ENCODE peak calls at places on chromosomes 7 and 10, in nine cellular contexts. Z is HCT116, G is stomach, V is kidney, C is psoas muscle, R is tibial artery, A is esophagus squamous epithelium, T is hepatocyte, M is brain microvascular endothelial cell. N is an unnamed sample.

GRCh38 chr7:16667355-16667754 is 21.4 kb downstream of the BZW2 start:
- DNase-seq in Z (no peak), G (no peak), V (no peak), C (no peak), R (no peak), A (no peak), T (no peak), M (no peak), N (no peak)

GRCh38 chr7:158912406-158912805 is 56.0 kb downstream of the DYNC2I1 start:
- DNase-seq in Z (no peak), G (no peak), V (no peak), C (no peak), R (no peak), A (no peak), T (no peak), M (no peak), N (no peak)

GRCh38 chr7:113367187-113367586 is 248.8 kb upstream of the SMIM30 start:
- DNase-seq in Z (no peak), G (no peak), V (no peak), C (no peak), R (no peak), A (no peak), T (no peak), M (peak), N (no peak)

GRCh38 chr7:124328774-124329173 is 295.9 kb upstream of the TMEM229A start:
- DNase-seq in Z (no peak), G (no peak), V (no peak), C (no peak), R (no peak), A (no peak), T (no peak), M (no peak), N (no peak)

GRCh38 chr7:106599343-106599698 is 61.6 kb downstream of the CCDC71L start:
- DNase-seq in Z (no peak), G (no peak), V (no peak), C (no peak), R (no peak), A (no peak), T (peak), M (no peak), N (peak)

GRCh38 chr7:3579638-3580219 is 278.7 kb downstream of the SDK1 start:
- DNase-seq in Z (no peak), G (no peak), V (no peak), C (no peak), R (no peak), A (no peak), T (no peak), M (no peak), N (no peak)

GRCh38 chr7:49333180-49333881 is 409.0 kb downstream of the CDC14C start:
- DNase-seq in Z (no peak), G (no peak), V (no peak), C (no peak), R (no peak), A (no peak), T (no peak), M (no peak), N (no peak)

GRCh38 chr10:17981766-17982380 is 30.2 kb downstream of the SLC39A12 start:
- DNase-seq in Z (peak), G (no peak), V (no peak), C (no peak), R (no peak), A (no peak), T (peak), M (peak), N (no peak)

GRCh38 chr10:121662945-121663917 is 65.0 kb upstream of the FGFR2 start:
- DNase-seq in Z (peak), G (no peak), V (no peak), C (no peak), R (no peak), A (no peak), T (no peak), M (no peak), N (no peak)

GRCh38 chr7:139044813-139045794 is 9.3 kb upstream of the ZC3HAV1L start:
- DNase-seq in Z (no peak), G (no peak), V (no peak), C (no peak), R (no peak), A (no peak), T (no peak), M (no peak), N (no peak)

GRCh38 chr7:142808461-142808801 is 37.7 kb downstream of the PRSS2 start:
- DNase-seq in Z (no peak), G (no peak), V (no peak), C (no peak), R (no peak), A (no peak), T (no peak), M (no peak), N (no peak)

GRCh38 chr10:43444897-43445466 is 8.1 kb downstream of the ZNF487 start:
- DNase-seq in Z (no peak), G (no peak), V (no peak), C (no peak), R (no peak), A (no peak), T (no peak), M (no peak), N (no peak)

GRCh38 chr7:150368098-150368883 is at the start of gene REPIN1:
- DNase-seq in Z (peak), G (peak), V (peak), C (peak), R (peak), A (peak), T (peak), M (peak), N (no peak)

GRCh38 chr10:76082232-76082631 is 650.8 kb downstream of the LRMDA start:
- DNase-seq in Z (no peak), G (no peak), V (no peak), C (no peak), R (no peak), A (no peak), T (no peak), M (no peak), N (no peak)

GRCh38 chr7:151060416-151061234 is 1.2 kb downstream of the SLC4A2 start:
- DNase-seq in Z (no peak), G (peak), V (no peak), C (no peak), R (no peak), A (no peak), T (peak), M (no peak), N (no peak)

GRCh38 chr7:31819031-31819430 is 132.0 kb downstream of the PPP1R17 start:
- DNase-seq in Z (no peak), G (no peak), V (no peak), C (no peak), R (no peak), A (no peak), T (no peak), M (no peak), N (no peak)

GRCh38 chr7:102318482-102318971 is 31.9 kb downstream of the SH2B2 start:
- DNase-seq in Z (peak), G (peak), V (peak), C (no peak), R (no peak), A (no peak), T (no peak), M (no peak), N (peak)

GRCh38 chr7:50711271-50712175 is 71.2 kb downstream of the GRB10 start:
- DNase-seq in Z (no peak), G (no peak), V (no peak), C (peak), R (peak), A (no peak), T (no peak), M (no peak), N (no peak)

GRCh38 chr7:53119514-53119933 is 84.1 kb downstream of the POM121L12 start:
- DNase-seq in Z (no peak), G (no peak), V (no peak), C (no peak), R (no peak), A (no peak), T (peak), M (no peak), N (no peak)

GRCh38 chr7:86989407-86989806 is 70.0 kb downstream of the ELAPOR2 start:
- DNase-seq in Z (no peak), G (no peak), V (no peak), C (no peak), R (no peak), A (no peak), T (no peak), M (no peak), N (no peak)

GRCh38 chr7:146961617-146962016 is 845.0 kb downstream of the CNTNAP2 start:
- DNase-seq in Z (no peak), G (no peak), V (no peak), C (no peak), R (no peak), A (no peak), T (peak), M (peak), N (no peak)

GRCh38 chr10:1738950-1739349 is 1.6 kb upstream of the ADARB2 start:
- DNase-seq in Z (no peak), G (no peak), V (no peak), C (no peak), R (no peak), A (no peak), T (no peak), M (no peak), N (no peak)

GRCh38 chr10:126686271-126686670 is 15.8 kb upstream of the C10orf90 start:
- DNase-seq in Z (no peak), G (no peak), V (no peak), C (no peak), R (no peak), A (no peak), T (no peak), M (no peak), N (no peak)

GRCh38 chr10:127408733-127409132 is 140.4 kb upstream of the NPS start:
- DNase-seq in Z (no peak), G (no peak), V (no peak), C (no peak), R (no peak), A (no peak), T (no peak), M (no peak), N (no peak)

GRCh38 chr7:18116661-18117060 is 89.0 kb upstream of the PRPS1L1 start:
- DNase-seq in Z (no peak), G (no peak), V (no peak), C (no peak), R (no peak), A (no peak), T (no peak), M (no peak), N (no peak)

GRCh38 chr7:124062171-124062570 is 29.3 kb upstream of the TMEM229A start:
- DNase-seq in Z (no peak), G (no peak), V (no peak), C (no peak), R (no peak), A (no peak), T (no peak), M (no peak), N (no peak)

GRCh38 chr10:16904049-16904448 is 86.8 kb upstream of the RSU1 start:
- DNase-seq in Z (no peak), G (no peak), V (no peak), C (no peak), R (no peak), A (no peak), T (no peak), M (no peak), N (no peak)

DNA sequence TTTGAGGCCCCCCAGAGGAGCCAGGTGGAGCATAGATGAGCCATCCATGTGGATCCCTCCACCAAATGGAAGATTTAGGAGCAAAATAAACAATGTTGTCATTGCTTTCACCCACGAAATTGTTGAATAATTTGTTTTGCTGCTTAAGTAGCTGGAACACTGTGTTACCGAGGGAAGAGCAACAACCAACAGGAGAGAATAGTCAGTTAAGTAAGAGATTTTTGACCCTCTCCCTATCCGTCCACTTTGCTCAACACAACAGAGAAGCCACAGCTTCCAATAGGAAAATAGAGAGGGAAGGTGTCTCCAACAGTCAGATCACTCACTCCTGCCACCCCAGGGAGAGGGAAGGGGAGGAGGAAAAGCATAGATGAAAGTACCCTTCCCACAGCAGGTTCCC is 3.9 kb upstream of the ZKSCAN1 start:
- DNase-seq in Z (no peak), G (no peak), V (no peak), C (no peak), R (no peak), A (no peak), T (no peak), M (no peak), N (no peak)
- TF ChIP-seq CTCF in Z (no peak), G (no peak), V (no peak), C (no peak), R (no peak), A (no peak), T (no peak), M (no peak), N (no peak)

GRCh38 chr10:6782378-6782777 is 202.3 kb upstream of the PRKCQ start:
- DNase-seq in Z (no peak), G (no peak), V (no peak), C (no peak), R (no peak), A (no peak), T (no peak), M (no peak), N (no peak)

GRCh38 chr10:6776170-6776569 is 196.1 kb upstream of the PRKCQ start:
- DNase-seq in Z (no peak), G (no peak), V (no peak), C (no peak), R (no peak), A (no peak), T (no peak), M (no peak), N (no peak)

GRCh38 chr10:6780008-6780677 is 200.1 kb upstream of the PRKCQ start:
- DNase-seq in Z (no peak), G (no peak), V (no peak), C (no peak), R (no peak), A (no peak), T (no peak), M (no peak), N (no peak)

GRCh38 chr10:6781133-6781770 is 201.2 kb upstream of the PRKCQ start:
- DNase-seq in Z (no peak), G (no peak), V (no peak), C (no peak), R (no peak), A (no peak), T (no peak), M (no peak), N (no peak)

GRCh38 chr10:6778992-6779701 is 199.1 kb upstream of the PRKCQ start:
- DNase-seq in Z (peak), G (no peak), V (peak), C (no peak), R (no peak), A (no peak), T (peak), M (peak), N (no peak)
- H3K4me3 ChIP-seq in Z (no peak), G (no peak), V (no peak), C (no peak), R (no peak), A (no peak), T (no peak), M (no peak), N (no peak)

DNA sequence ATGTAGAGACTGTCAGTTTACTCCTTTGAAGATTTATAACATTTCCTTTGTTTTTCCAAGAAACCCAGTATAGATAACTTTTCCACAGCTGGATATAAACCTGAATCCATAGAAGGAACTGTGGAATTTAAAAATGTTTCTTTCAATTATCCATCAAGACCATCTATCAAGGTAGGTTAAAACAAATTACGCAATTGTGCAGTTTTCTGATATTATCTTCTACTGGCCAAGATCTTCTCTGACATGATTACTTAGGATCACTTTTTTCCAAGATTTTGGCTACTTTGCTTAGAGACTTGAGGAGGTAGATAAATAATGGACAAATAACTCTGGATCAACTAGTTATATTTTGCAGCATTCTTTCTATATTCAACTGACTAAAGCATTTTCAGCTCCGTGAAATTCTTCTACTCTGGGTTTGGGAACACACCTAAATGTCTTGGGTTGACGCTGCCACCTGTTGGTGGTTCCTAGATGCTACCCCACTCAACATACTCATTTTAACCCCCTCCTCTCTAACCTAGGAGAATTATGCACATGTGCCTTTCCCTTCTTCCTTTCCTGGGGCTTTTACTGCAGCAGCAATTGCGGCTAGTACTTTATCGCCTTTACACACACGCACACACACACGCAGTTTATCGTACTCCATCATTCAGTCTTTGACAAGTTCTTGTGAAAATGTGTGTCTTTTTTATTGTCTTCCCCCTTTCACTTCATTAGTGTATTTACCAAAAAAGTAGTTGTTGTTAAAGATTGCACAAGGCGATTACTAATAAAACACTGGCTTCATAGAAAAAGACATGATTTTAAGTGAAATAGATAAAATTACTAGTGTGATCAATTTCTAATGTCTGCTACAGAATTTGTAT is 32.7 kb downstream of the ABCB5 start:
- DNase-seq in Z (peak), G (no peak), V (no peak), C (no peak), R (no peak), A (no peak), T (peak), M (no peak), N (peak)
- TF ChIP-seq CTCF in Z (peak), G (no peak), V (peak), C (no peak), R (no peak), A (peak), T (peak), M (peak), N (peak)

GRCh38 chr7:1811850-1812692 is 142.0 kb downstream of the ELFN1 start:
- DNase-seq in Z (no peak), G (peak), V (peak), C (peak), R (no peak), A (no peak), T (peak), M (no peak), N (peak)
- H3K4me3 ChIP-seq in Z (no peak), G (no peak), V (no peak), C (no peak), R (no peak), A (no peak), T (no peak), M (no peak), N (no peak)

GRCh38 chr10:124565565-124566221 is 104.1 kb downstream of the LHPP start:
- DNase-seq in Z (peak), G (peak), V (peak), C (peak), R (no peak), A (no peak), T (no peak), M (no peak), N (no peak)
- TF ChIP-seq CTCF in Z (peak), G (no peak), V (peak), C (peak), R (peak), A (no peak), T (peak), M (peak), N (peak)

GRCh38 chr7:82050134-82050533 is 280.3 kb upstream of the HGF start:
- DNase-seq in Z (peak), G (no peak), V (no peak), C (no peak), R (no peak), A (no peak), T (peak), M (peak), N (peak)
- H3K4me3 ChIP-seq in Z (no peak), G (no peak), V (no peak), C (no peak), R (no peak), A (no peak), T (no peak), M (no peak), N (no peak)

DNA sequence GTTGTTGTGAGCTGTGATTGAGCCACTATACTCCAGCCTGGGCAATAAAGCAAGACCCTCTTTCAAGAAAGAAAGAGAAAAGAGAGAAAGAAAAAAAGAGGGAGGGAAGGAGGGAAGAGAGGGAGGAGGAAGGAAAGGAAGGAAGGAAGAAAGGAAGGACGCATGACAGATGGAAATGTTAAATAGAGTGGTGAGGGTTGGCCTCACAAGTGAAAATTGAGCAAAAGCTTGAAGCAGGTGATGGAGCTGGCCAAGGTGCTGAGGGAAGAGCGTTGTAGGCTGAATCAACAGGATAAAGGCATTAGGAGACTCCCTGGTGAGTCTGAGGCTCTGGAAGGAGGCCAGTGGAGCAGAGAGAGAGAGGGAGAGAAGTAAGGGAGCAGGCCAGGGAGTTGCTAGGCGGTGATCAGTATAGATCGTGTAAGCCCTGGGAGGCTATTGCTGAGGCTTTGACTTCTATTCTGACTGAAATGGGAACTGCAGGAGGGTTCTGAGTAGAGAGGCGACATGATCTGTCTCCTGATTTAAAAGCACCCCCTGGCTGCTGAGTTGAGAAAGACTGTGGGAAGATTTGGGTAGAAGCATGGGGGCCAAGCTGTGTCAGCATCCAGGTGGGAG is 26.5 kb upstream of the TMEM248 start:
- DNase-seq in Z (no peak), G (no peak), V (no peak), C (no peak), R (no peak), A (no peak), T (peak), M (peak), N (peak)
- TF ChIP-seq CTCF in Z (no peak), G (no peak), V (no peak), C (peak), R (no peak), A (no peak), T (peak), M (peak), N (peak)

GRCh38 chr10:8043569-8044306 is 10.8 kb upstream of the GATA3 start:
- DNase-seq in Z (no peak), G (no peak), V (peak), C (no peak), R (no peak), A (no peak), T (peak), M (no peak), N (no peak)
- H3K4me3 ChIP-seq in Z (no peak), G (peak), V (no peak), C (no peak), R (no peak), A (no peak), T (no peak), M (no peak), N (no peak)

GRCh38 chr7:138002096-138002827 is 376 bp upstream of the CREB3L2 start:
- DNase-seq in Z (peak), G (peak), V (peak), C (peak), R (peak), A (peak), T (peak), M (peak), N (peak)
- TF ChIP-seq CTCF in Z (peak), G (peak), V (peak), C (peak), R (peak), A (peak), T (peak), M (peak), N (peak)

GRCh38 chr10:131775444-131775832 is 125.4 kb upstream of the PPP2R2D start:
- DNase-seq in Z (no peak), G (peak), V (peak), C (no peak), R (no peak), A (no peak), T (no peak), M (no peak), N (no peak)

GRCh38 chr10:131777921-131778320 is 122.9 kb upstream of the PPP2R2D start:
- DNase-seq in Z (no peak), G (peak), V (no peak), C (no peak), R (no peak), A (no peak), T (no peak), M (no peak), N (no peak)

GRCh38 chr10:131777162-131777561 is 123.6 kb upstream of the PPP2R2D start:
- DNase-seq in Z (no peak), G (no peak), V (no peak), C (no peak), R (no peak), A (no peak), T (no peak), M (no peak), N (no peak)

GRCh38 chr10:131775833-131776232 is 125.0 kb upstream of the PPP2R2D start:
- DNase-seq in Z (no peak), G (peak), V (peak), C (no peak), R (no peak), A (no peak), T (no peak), M (no peak), N (no peak)

GRCh38 chr10:131776496-131776895 is 124.3 kb upstream of the PPP2R2D start:
- DNase-seq in Z (no peak), G (peak), V (peak), C (no peak), R (no peak), A (no peak), T (no peak), M (no peak), N (no peak)
- H3K4me3 ChIP-seq in Z (no peak), G (no peak), V (no peak), C (no peak), R (no peak), A (no peak), T (no peak), M (no peak), N (no peak)

N was measured in LNCaP clone FGC.